ENCODE peak calls at places on chromosomes 2 and 18, in ten cellular contexts. P is endothelial cell, Z is HCT116, D is tibial artery, T is mammary epithelial cell, I is NB4, Y is lower lobe of right lung, S is choroid plexus epithelial cell, Q is astrocyte, A is lower leg skin. M is an unnamed sample.

GRCh38 chr2:222594679-222595078 is 61.2 kb downstream of the FARSB start:
- DNase-seq in Z (no peak), Y (no peak), A (no peak), P (no peak), Q (peak; percentile 52), D (no peak), S (peak; percentile 90), I (peak; percentile 14), T (peak; percentile 47), M (no peak)

GRCh38 chr2:136990316-136990715 is 225.0 kb downstream of the THSD7B start:
- DNase-seq in Q (no peak), D (no peak), T (no peak), Z (no peak), A (no peak), Y (no peak), S (no peak), I (no peak), P (no peak), M (no peak)

GRCh38 chr2:100234141-100234540 is 88.2 kb downstream of the LONRF2 start:
- DNase-seq in T (no peak), A (no peak), D (no peak), I (no peak), Z (no peak), Y (no peak), Q (peak; percentile 84), S (peak; percentile 56), P (no peak), M (no peak)

GRCh38 chr2:158498043-158498748 is 41.4 kb downstream of the PKP4 start:
- DNase-seq in Z (no peak), T (no peak), Q (peak; percentile 21), P (no peak), A (no peak), D (no peak), Y (no peak), I (no peak), S (no peak), M (no peak)

GRCh38 chr2:179860255-179861026 is 971 bp downstream of the ZNF385B start:
- DNase-seq in D (peak; percentile 66), Y (no peak), Z (no peak), A (peak; percentile 85), I (no peak), S (no peak), T (no peak), P (no peak), Q (no peak), M (no peak)

GRCh38 chr2:221501210-221501882 is 70.8 kb downstream of the EPHA4 start:
- DNase-seq in P (no peak), T (no peak), Z (no peak), D (no peak), Q (peak; percentile 84), A (no peak), Y (no peak), S (peak; percentile 65), I (no peak), M (no peak)

GRCh38 chr2:32812316-32812715 is 134.4 kb upstream of the LTBP1 start:
- DNase-seq in A (no peak), Z (no peak), Q (no peak), I (no peak), S (peak; percentile 44), P (no peak), Y (no peak), T (no peak), D (no peak), M (no peak)

GRCh38 chr2:195642677-195643063 is 14.4 kb upstream of the SLC39A10 start:
- DNase-seq in S (no peak), Z (no peak), Q (no peak), T (no peak), Y (no peak), I (no peak), D (no peak), P (no peak), A (no peak), M (no peak)

GRCh38 chr2:235827585-235827992 is 333.7 kb downstream of the AGAP1 start:
- DNase-seq in Y (no peak), Z (peak; percentile 74), D (no peak), T (no peak), A (no peak), I (no peak), Q (peak; percentile 74), P (no peak), S (peak; percentile 62), M (no peak)

GRCh38 chr18:53567935-53568574 is 656.4 kb downstream of the MBD2 start:
- DNase-seq in T (no peak), Y (no peak), A (no peak), Q (peak; percentile 6), P (peak; percentile 18), S (peak; percentile 56), Z (no peak), D (no peak), I (peak; percentile 38), M (no peak)

GRCh38 chr2:19649785-19650380 is 251.9 kb downstream of the TTC32 start:
- DNase-seq in D (no peak), T (peak; percentile 99), P (no peak), I (no peak), Q (peak; percentile 100), Z (no peak), Y (no peak), A (no peak), S (peak; percentile 99), M (no peak)

GRCh38 chr2:23622966-23623665 is 238.1 kb downstream of the KLHL29 start:
- DNase-seq in Y (peak; percentile 30), Z (no peak), D (no peak), I (no peak), A (no peak), T (no peak), Q (no peak), S (no peak), P (no peak), M (no peak)

GRCh38 chr2:23624915-23625314 is 239.9 kb downstream of the KLHL29 start:
- DNase-seq in T (no peak), Y (peak; percentile 2), Z (no peak), D (no peak), A (no peak), I (no peak), Q (no peak), P (no peak), S (peak; percentile 4), M (no peak)

GRCh38 chr2:23622466-23622865 is 237.5 kb downstream of the KLHL29 start:
- DNase-seq in Q (no peak), P (no peak), A (no peak), S (no peak), D (peak; percentile 45), I (no peak), Z (no peak), Y (peak; percentile 15), T (no peak), M (no peak)

GRCh38 chr2:23625726-23626125 is 240.7 kb downstream of the KLHL29 start:
- DNase-seq in S (no peak), T (no peak), A (no peak), P (no peak), I (no peak), Q (no peak), Z (no peak), Y (peak; percentile 22), D (no peak), M (no peak)

DNA sequence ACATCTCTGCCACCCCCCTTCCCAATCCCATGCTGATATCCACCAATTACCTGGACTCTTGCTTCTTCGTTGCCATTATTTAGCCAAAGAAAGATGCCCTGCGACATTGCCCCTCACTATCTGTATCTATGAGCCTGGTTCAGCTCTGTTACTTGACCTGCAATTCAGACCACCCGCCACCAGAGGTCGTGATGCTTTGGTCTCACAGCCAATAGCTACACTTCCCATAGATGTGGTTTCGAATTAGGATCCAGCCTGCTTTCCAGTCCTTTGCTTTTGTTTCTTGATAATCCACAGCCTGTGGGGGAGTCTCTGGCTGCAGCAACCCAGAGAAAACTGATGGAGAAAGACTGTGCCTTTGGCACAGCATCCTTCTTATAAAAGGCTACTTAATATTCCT is 239.4 kb downstream of the KLHL29 start:
- DNase-seq in P (no peak), S (peak; percentile 19), Z (peak; percentile 13), Y (peak; percentile 33), D (no peak), A (no peak), Q (no peak), T (no peak), I (peak; percentile 57), M (no peak)
- TF ChIP-seq CTCF in P (peak; percentile 68), S (peak; percentile 70), Z (peak; percentile 72), Y (peak; percentile 23), D (no peak), A (no peak), Q (peak; percentile 36), T (peak; percentile 55), I (peak; percentile 82), M (peak; percentile 69)

GRCh38 chr18:50281972-50282520 is 723 bp upstream of the MBD1 start:
- DNase-seq in T (no peak), I (no peak), Y (no peak), A (no peak), S (no peak), Q (no peak), Z (no peak), D (no peak), P (no peak), M (peak; percentile 46)

GRCh38 chr18:50280707-50281294 is 522 bp downstream of the MBD1 start:
- DNase-seq in A (no peak), T (no peak), P (no peak), Y (no peak), Q (no peak), Z (no peak), S (no peak), I (no peak), D (no peak), M (no peak)

GRCh38 chr18:50279752-50280151 is 1.6 kb downstream of the MBD1 start:
- DNase-seq in S (no peak), A (no peak), Z (no peak), D (no peak), T (no peak), Y (no peak), Q (no peak), I (no peak), P (no peak), M (no peak)

GRCh38 chr18:50282521-50283335 is 1.4 kb upstream of the MBD1 start:
- DNase-seq in Q (no peak), S (no peak), P (no peak), Z (no peak), I (no peak), D (no peak), Y (no peak), T (no peak), A (peak; percentile 87), M (no peak)

GRCh38 chr18:50281295-50281971 is at the start of gene MBD1:
- DNase-seq in T (peak; percentile 98), Q (peak; percentile 97), D (peak; percentile 99), A (peak; percentile 99), Z (peak; percentile 95), Y (peak; percentile 98), P (peak; percentile 96), I (peak; percentile 97), S (peak; percentile 100), M (peak; percentile 97)
- TF ChIP-seq CTCF in T (no peak), Q (no peak), D (peak; percentile 35), A (no peak), Z (no peak), Y (peak; percentile 50), P (peak; percentile 27), I (no peak), S (peak; percentile 21), M (peak; percentile 21)

GRCh38 chr18:26655614-26656400 is 107.5 kb upstream of the KCTD1 start:
- DNase-seq in S (peak; percentile 52), T (peak; percentile 63), D (peak; percentile 74), Y (peak; percentile 73), A (peak; percentile 88), P (peak; percentile 58), Z (no peak), Q (peak; percentile 29), I (peak; percentile 57), M (no peak)
- TF ChIP-seq CTCF in S (peak; percentile 43), T (no peak), D (peak; percentile 9), Y (no peak), A (no peak), P (no peak), Z (no peak), Q (no peak), I (no peak), M (no peak)

GRCh38 chr2:51424418-51424817 is 392.5 kb upstream of the NRXN1 start:
- DNase-seq in Y (no peak), S (peak; percentile 24), D (no peak), A (no peak), Q (no peak), T (no peak), Z (peak; percentile 26), P (no peak), I (peak; percentile 3), M (no peak)
- TF ChIP-seq CTCF in Y (no peak), S (peak; percentile 46), D (no peak), A (no peak), Q (no peak), T (no peak), Z (peak; percentile 56), P (no peak), I (no peak), M (no peak)

M was measured in CD14-positive monocyte.